ENCODE peak calls at places on chromosomes 7 and 10, in eight cellular contexts. One of them, this sample, is unnamed.

GRCh38 chr10:96442017-96442643 is 71.6 kb downstream of the TLL2 start:
- DNase-seq in neural crest cell: no peak
- DNase-seq in GM23338: peak; percentile 34
- DNase-seq in AG09319: no peak
- DNase-seq in cardiac muscle cell: no peak
- DNase-seq in stomach: no peak
- DNase-seq in CD4-positive, alpha-beta T cell: no peak
- DNase-seq in brain microvascular endothelial cell: no peak
- DNase-seq in this sample: no peak

GRCh38 chr10:122949296-122949695 is 4.7 kb downstream of the C10orf88 start:
- DNase-seq in brain microvascular endothelial cell: no peak
- DNase-seq in neural crest cell: no peak
- DNase-seq in AG09319: no peak
- DNase-seq in stomach: no peak
- DNase-seq in cardiac muscle cell: no peak
- DNase-seq in GM23338: no peak
- DNase-seq in CD4-positive, alpha-beta T cell: no peak
- DNase-seq in this sample: no peak

GRCh38 chr10:14385591-14386201 is 55.0 kb upstream of the FRMD4A start:
- DNase-seq in CD4-positive, alpha-beta T cell: no peak
- DNase-seq in neural crest cell: no peak
- DNase-seq in brain microvascular endothelial cell: no peak
- DNase-seq in GM23338: no peak
- DNase-seq in cardiac muscle cell: peak; percentile 19
- DNase-seq in stomach: no peak
- DNase-seq in AG09319: no peak
- DNase-seq in this sample: no peak

GRCh38 chr10:77240042-77240619 is 397.5 kb downstream of the KCNMA1 start:
- DNase-seq in neural crest cell: no peak
- DNase-seq in cardiac muscle cell: no peak
- DNase-seq in CD4-positive, alpha-beta T cell: no peak
- DNase-seq in stomach: no peak
- DNase-seq in AG09319: no peak
- DNase-seq in GM23338: no peak
- DNase-seq in brain microvascular endothelial cell: no peak
- DNase-seq in this sample: no peak

GRCh38 chr10:79399242-79399831 is 46.1 kb downstream of the ZCCHC24 start:
- DNase-seq in cardiac muscle cell: peak; percentile 99
- DNase-seq in CD4-positive, alpha-beta T cell: no peak
- DNase-seq in AG09319: peak; percentile 93
- DNase-seq in GM23338: peak; percentile 77
- DNase-seq in stomach: peak; percentile 81
- DNase-seq in neural crest cell: peak; percentile 44
- DNase-seq in brain microvascular endothelial cell: peak; percentile 90
- DNase-seq in this sample: peak; percentile 74

GRCh38 chr7:18429547-18429946 is 66.0 kb upstream of the HDAC9 start:
- DNase-seq in GM23338: no peak
- DNase-seq in cardiac muscle cell: peak; percentile 50
- DNase-seq in AG09319: no peak
- DNase-seq in CD4-positive, alpha-beta T cell: no peak
- DNase-seq in neural crest cell: no peak
- DNase-seq in brain microvascular endothelial cell: no peak
- DNase-seq in stomach: no peak
- DNase-seq in this sample: no peak

GRCh38 chr10:72014197-72014596 is 50.0 kb downstream of the CHST3 start:
- DNase-seq in neural crest cell: no peak
- DNase-seq in GM23338: no peak
- DNase-seq in stomach: no peak
- DNase-seq in CD4-positive, alpha-beta T cell: no peak
- DNase-seq in AG09319: no peak
- DNase-seq in brain microvascular endothelial cell: no peak
- DNase-seq in cardiac muscle cell: no peak
- DNase-seq in this sample: no peak

GRCh38 chr10:126969310-126969709 is 64.1 kb downstream of the DOCK1 start:
- DNase-seq in brain microvascular endothelial cell: peak; percentile 7
- DNase-seq in stomach: no peak
- DNase-seq in GM23338: peak; percentile 62
- DNase-seq in cardiac muscle cell: peak; percentile 7
- DNase-seq in AG09319: no peak
- DNase-seq in CD4-positive, alpha-beta T cell: no peak
- DNase-seq in neural crest cell: no peak
- DNase-seq in this sample: no peak

GRCh38 chr10:124521429-124521871 is 59.8 kb downstream of the LHPP start:
- DNase-seq in AG09319: no peak
- DNase-seq in brain microvascular endothelial cell: no peak
- DNase-seq in cardiac muscle cell: no peak
- DNase-seq in GM23338: no peak
- DNase-seq in neural crest cell: no peak
- DNase-seq in CD4-positive, alpha-beta T cell: no peak
- DNase-seq in stomach: no peak
- DNase-seq in this sample: no peak

GRCh38 chr10:70549962-70550845 is 52.3 kb downstream of the PRF1 start:
- DNase-seq in stomach: peak; percentile 77
- DNase-seq in CD4-positive, alpha-beta T cell: peak; percentile 67
- DNase-seq in cardiac muscle cell: peak; percentile 70
- DNase-seq in AG09319: no peak
- DNase-seq in GM23338: peak; percentile 82
- DNase-seq in brain microvascular endothelial cell: peak; percentile 48
- DNase-seq in neural crest cell: peak; percentile 71
- DNase-seq in this sample: peak; percentile 84

GRCh38 chr7:91169819-91170218 is 94.4 kb upstream of the FZD1 start:
- DNase-seq in CD4-positive, alpha-beta T cell: no peak
- DNase-seq in AG09319: no peak
- DNase-seq in cardiac muscle cell: no peak
- DNase-seq in stomach: no peak
- DNase-seq in GM23338: peak; percentile 16
- DNase-seq in neural crest cell: no peak
- DNase-seq in brain microvascular endothelial cell: no peak
- DNase-seq in this sample: no peak

GRCh38 chr7:30594055-30594539 is 581 bp upstream of the GARS1 start:
- DNase-seq in stomach: no peak
- DNase-seq in brain microvascular endothelial cell: peak; percentile 16
- DNase-seq in neural crest cell: no peak
- DNase-seq in cardiac muscle cell: peak; percentile 40
- DNase-seq in AG09319: no peak
- DNase-seq in CD4-positive, alpha-beta T cell: no peak
- DNase-seq in GM23338: peak; percentile 73
- DNase-seq in this sample: no peak

GRCh38 chr10:132906836-132907235 is 35.5 kb downstream of the CFAP46 start:
- DNase-seq in stomach: no peak
- DNase-seq in GM23338: no peak
- DNase-seq in brain microvascular endothelial cell: no peak
- DNase-seq in neural crest cell: no peak
- DNase-seq in CD4-positive, alpha-beta T cell: no peak
- DNase-seq in cardiac muscle cell: no peak
- DNase-seq in AG09319: no peak
- DNase-seq in this sample: no peak

GRCh38 chr10:132909491-132910071 is 32.8 kb downstream of the CFAP46 start:
- DNase-seq in AG09319: no peak
- DNase-seq in neural crest cell: no peak
- DNase-seq in GM23338: no peak
- DNase-seq in brain microvascular endothelial cell: no peak
- DNase-seq in stomach: no peak
- DNase-seq in cardiac muscle cell: no peak
- DNase-seq in CD4-positive, alpha-beta T cell: no peak
- DNase-seq in this sample: peak; percentile 14

GRCh38 chr10:132908621-132909295 is 33.6 kb downstream of the CFAP46 start:
- DNase-seq in CD4-positive, alpha-beta T cell: no peak
- DNase-seq in AG09319: no peak
- DNase-seq in GM23338: no peak
- DNase-seq in cardiac muscle cell: no peak
- DNase-seq in brain microvascular endothelial cell: no peak
- DNase-seq in stomach: no peak
- DNase-seq in neural crest cell: no peak
- DNase-seq in this sample: no peak

GRCh38 chr10:132906106-132906505 is 36.3 kb downstream of the CFAP46 start:
- DNase-seq in GM23338: no peak
- DNase-seq in AG09319: no peak
- DNase-seq in CD4-positive, alpha-beta T cell: no peak
- DNase-seq in brain microvascular endothelial cell: no peak
- DNase-seq in cardiac muscle cell: no peak
- DNase-seq in neural crest cell: no peak
- DNase-seq in stomach: no peak
- DNase-seq in this sample: no peak

DNA sequence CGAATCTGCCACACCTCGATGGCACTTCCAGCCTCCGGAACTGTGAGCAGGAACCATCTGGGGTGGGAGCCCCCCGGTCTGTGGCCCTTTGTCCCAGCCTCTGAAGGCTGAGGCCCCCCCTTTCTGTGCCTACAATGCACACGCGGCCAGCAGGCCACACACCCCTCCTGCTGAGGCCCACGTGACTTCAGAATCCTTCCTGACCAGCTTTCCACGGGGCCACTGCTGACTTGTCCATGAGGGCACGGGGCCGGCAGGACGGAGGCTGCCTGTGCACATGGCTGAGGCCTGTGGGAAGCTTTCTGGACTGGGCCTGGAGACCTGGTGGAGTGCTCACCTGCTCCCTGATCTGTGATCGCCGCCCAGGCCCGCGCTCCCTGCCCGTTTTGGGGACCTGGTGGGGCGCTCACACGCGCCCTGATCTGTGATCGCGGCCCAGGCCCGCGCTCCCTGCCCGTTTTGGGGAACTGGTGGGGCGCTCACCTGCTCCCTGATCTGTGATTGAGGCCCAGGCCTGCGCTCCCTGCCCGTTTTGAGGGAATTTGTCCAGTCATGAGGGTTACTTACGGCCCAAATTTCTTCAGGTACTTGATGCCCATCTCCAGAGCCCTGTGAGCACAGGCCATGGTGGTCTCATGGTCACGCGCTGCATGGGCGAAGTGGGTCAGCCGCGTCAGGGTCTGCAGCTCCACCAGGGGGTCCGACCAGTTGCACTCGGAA is 34.3 kb downstream of the CFAP46 start:
- DNase-seq in stomach: no peak
- DNase-seq in AG09319: no peak
- DNase-seq in CD4-positive, alpha-beta T cell: no peak
- DNase-seq in neural crest cell: no peak
- DNase-seq in brain microvascular endothelial cell: no peak
- DNase-seq in cardiac muscle cell: no peak
- DNase-seq in GM23338: no peak
- DNase-seq in this sample: peak; percentile 17
- TF ChIP-seq CTCF in stomach: no peak
- TF ChIP-seq CTCF in AG09319: no peak
- TF ChIP-seq CTCF in CD4-positive, alpha-beta T cell: no peak
- TF ChIP-seq CTCF in neural crest cell: no peak
- TF ChIP-seq CTCF in brain microvascular endothelial cell: no peak
- TF ChIP-seq CTCF in cardiac muscle cell: no peak
- TF ChIP-seq CTCF in GM23338: no peak
- TF ChIP-seq CTCF in this sample: no peak

DNA sequence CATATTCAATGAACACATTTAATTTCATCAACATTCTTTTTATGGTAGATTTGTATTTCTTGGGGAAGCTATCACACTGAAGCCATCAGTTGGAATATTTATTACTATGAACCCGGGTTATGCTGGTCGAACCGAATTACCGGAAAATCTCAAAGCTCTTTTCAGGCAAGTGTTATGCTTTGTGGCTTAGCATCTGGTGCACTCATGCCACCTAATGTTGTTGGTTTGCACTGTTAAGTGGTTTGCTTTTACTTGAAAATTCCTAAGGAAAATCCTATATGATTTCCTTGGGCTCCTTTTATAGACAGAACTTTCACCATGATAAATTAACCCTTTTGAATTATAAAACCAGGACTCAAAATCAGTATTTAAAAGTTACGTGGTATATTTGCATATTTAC is 147.9 kb downstream of the DNAH11 start:
- DNase-seq in brain microvascular endothelial cell: no peak
- DNase-seq in CD4-positive, alpha-beta T cell: no peak
- DNase-seq in neural crest cell: no peak
- DNase-seq in cardiac muscle cell: no peak
- DNase-seq in AG09319: no peak
- DNase-seq in stomach: no peak
- DNase-seq in GM23338: peak; percentile 22
- DNase-seq in this sample: no peak
- TF ChIP-seq CTCF in brain microvascular endothelial cell: no peak
- TF ChIP-seq CTCF in CD4-positive, alpha-beta T cell: no peak
- TF ChIP-seq CTCF in neural crest cell: no peak
- TF ChIP-seq CTCF in cardiac muscle cell: no peak
- TF ChIP-seq CTCF in AG09319: no peak
- TF ChIP-seq CTCF in stomach: no peak
- TF ChIP-seq CTCF in GM23338: no peak
- TF ChIP-seq CTCF in this sample: no peak

DNA sequence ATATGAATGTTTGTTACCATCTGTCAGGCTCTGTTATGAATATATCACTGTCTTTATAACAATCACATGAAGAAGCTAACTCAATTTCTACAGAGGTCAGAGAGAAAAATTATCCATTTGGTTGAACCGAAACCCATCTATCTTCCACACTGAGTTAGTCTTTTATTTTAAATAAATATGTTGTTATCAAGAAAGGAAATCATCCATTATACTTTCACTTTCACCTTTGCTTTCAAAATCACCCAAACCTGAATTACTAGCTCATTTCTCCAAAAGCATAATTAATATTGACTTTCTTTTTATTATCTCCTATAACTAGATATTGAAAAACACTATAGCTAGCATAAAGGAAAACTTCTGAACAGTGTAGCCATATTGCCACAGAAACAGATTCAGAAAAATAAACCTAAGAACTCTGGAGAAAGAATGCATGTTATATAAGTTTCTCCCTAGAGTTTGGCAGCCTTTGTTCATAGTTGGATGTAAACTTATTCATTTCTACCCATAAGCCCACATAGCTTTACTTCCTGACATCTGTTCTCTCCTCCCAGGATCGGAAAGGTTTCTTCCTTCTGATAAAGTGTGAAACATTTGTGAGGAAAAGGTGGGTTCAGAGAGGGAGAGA is 66.0 kb downstream of the NPSR1 start:
- DNase-seq in AG09319: no peak
- DNase-seq in neural crest cell: no peak
- DNase-seq in cardiac muscle cell: peak; percentile 1
- DNase-seq in stomach: no peak
- DNase-seq in CD4-positive, alpha-beta T cell: no peak
- DNase-seq in GM23338: no peak
- DNase-seq in brain microvascular endothelial cell: no peak
- DNase-seq in this sample: no peak
- TF ChIP-seq CTCF in AG09319: no peak
- TF ChIP-seq CTCF in neural crest cell: no peak
- TF ChIP-seq CTCF in cardiac muscle cell: no peak
- TF ChIP-seq CTCF in stomach: no peak
- TF ChIP-seq CTCF in CD4-positive, alpha-beta T cell: no peak
- TF ChIP-seq CTCF in GM23338: no peak
- TF ChIP-seq CTCF in brain microvascular endothelial cell: no peak
- TF ChIP-seq CTCF in this sample: no peak

DNA sequence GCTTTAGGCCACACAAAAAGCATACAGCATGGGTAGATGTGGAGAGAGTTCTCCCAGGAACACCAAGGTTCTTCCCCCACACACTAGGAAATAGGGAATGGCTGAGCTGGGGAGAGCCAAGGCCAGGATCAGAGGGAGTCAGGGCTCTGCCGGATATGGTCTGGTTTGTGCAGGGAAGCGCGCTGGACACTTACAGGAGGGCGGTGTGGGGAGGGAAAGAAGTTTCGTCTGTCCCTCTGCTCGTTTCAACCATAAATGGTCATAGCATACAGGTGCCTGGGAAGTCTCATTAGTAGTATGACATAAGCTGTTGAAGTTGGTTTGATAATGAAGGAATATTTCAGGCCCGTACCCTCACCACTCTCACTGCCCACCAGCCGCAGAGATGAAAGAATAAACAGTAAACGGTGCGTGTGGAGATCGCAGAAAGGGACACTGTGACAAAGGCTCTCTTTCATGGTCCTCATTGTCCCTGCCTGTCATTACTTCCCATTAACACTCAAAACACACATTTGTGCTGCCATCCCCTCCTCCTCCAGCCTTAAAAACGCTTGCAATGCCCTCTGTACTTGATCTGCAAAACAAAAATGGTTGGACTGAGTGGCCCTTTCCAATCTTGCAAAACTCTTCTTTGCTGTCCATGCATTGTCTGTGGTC is 207.2 kb downstream of the CELF2 start:
- DNase-seq in cardiac muscle cell: no peak
- DNase-seq in AG09319: no peak
- DNase-seq in neural crest cell: no peak
- DNase-seq in stomach: no peak
- DNase-seq in GM23338: no peak
- DNase-seq in brain microvascular endothelial cell: no peak
- DNase-seq in CD4-positive, alpha-beta T cell: no peak
- DNase-seq in this sample: no peak
- TF ChIP-seq CTCF in cardiac muscle cell: no peak
- TF ChIP-seq CTCF in AG09319: no peak
- TF ChIP-seq CTCF in neural crest cell: no peak
- TF ChIP-seq CTCF in stomach: no peak
- TF ChIP-seq CTCF in GM23338: no peak
- TF ChIP-seq CTCF in brain microvascular endothelial cell: no peak
- TF ChIP-seq CTCF in CD4-positive, alpha-beta T cell: no peak
- TF ChIP-seq CTCF in this sample: no peak